ENCODE peak calls at places on chromosomes 4 and X, in eight cellular contexts. One of them, this sample, is unnamed.

GRCh38 chr4:3322059-3322550 is 29.3 kb downstream of the RGS12 start:
- DNase-seq in transverse colon: no peak
- DNase-seq in heart left ventricle: no peak
- DNase-seq in suprapubic skin: peak; percentile 62
- DNase-seq in K562: no peak
- DNase-seq in HCT116: no peak
- DNase-seq in IMR-90: peak; percentile 46
- DNase-seq in testis: no peak
- DNase-seq in this sample: no peak

GRCh38 chrX:30905325-30905724 is 16.3 kb upstream of the TAB3 start:
- DNase-seq in transverse colon: no peak
- DNase-seq in heart left ventricle: no peak
- DNase-seq in suprapubic skin: no peak
- DNase-seq in K562: no peak
- DNase-seq in HCT116: no peak
- DNase-seq in IMR-90: no peak
- DNase-seq in testis: no peak
- DNase-seq in this sample: no peak

GRCh38 chrX:84168574-84168973 is 19.4 kb downstream of the RPS6KA6 start:
- DNase-seq in transverse colon: no peak
- DNase-seq in heart left ventricle: no peak
- DNase-seq in suprapubic skin: no peak
- DNase-seq in K562: no peak
- DNase-seq in HCT116: no peak
- DNase-seq in IMR-90: peak; percentile 21
- DNase-seq in testis: no peak
- DNase-seq in this sample: no peak

GRCh38 chr4:155891058-155891457 is 12.4 kb upstream of the TDO2 start:
- DNase-seq in transverse colon: no peak
- DNase-seq in heart left ventricle: no peak
- DNase-seq in suprapubic skin: no peak
- DNase-seq in K562: no peak
- DNase-seq in HCT116: no peak
- DNase-seq in IMR-90: no peak
- DNase-seq in testis: no peak
- DNase-seq in this sample: no peak

GRCh38 chr4:135552131-135552530 is 1350.5 kb upstream of the PABPC4L start:
- DNase-seq in transverse colon: no peak
- DNase-seq in heart left ventricle: no peak
- DNase-seq in suprapubic skin: no peak
- DNase-seq in K562: no peak
- DNase-seq in HCT116: no peak
- DNase-seq in IMR-90: no peak
- DNase-seq in testis: no peak
- DNase-seq in this sample: no peak

GRCh38 chr4:130336585-130337217 is 1240.7 kb downstream of the C4orf33 start:
- DNase-seq in transverse colon: no peak
- DNase-seq in heart left ventricle: no peak
- DNase-seq in suprapubic skin: no peak
- DNase-seq in K562: no peak
- DNase-seq in HCT116: peak; percentile 26
- DNase-seq in IMR-90: peak; percentile 20
- DNase-seq in testis: no peak
- DNase-seq in this sample: no peak

GRCh38 chr4:141469392-141469791 is 167.0 kb upstream of the IL15 start:
- DNase-seq in transverse colon: no peak
- DNase-seq in heart left ventricle: no peak
- DNase-seq in suprapubic skin: no peak
- DNase-seq in K562: no peak
- DNase-seq in HCT116: no peak
- DNase-seq in IMR-90: peak; percentile 48
- DNase-seq in testis: no peak
- DNase-seq in this sample: no peak

GRCh38 chrX:120463241-120463640 is 5.9 kb downstream of the LAMP2 start:
- DNase-seq in transverse colon: no peak
- DNase-seq in heart left ventricle: no peak
- DNase-seq in suprapubic skin: no peak
- DNase-seq in K562: no peak
- DNase-seq in HCT116: no peak
- DNase-seq in IMR-90: peak; percentile 45
- DNase-seq in testis: no peak
- DNase-seq in this sample: peak; percentile 22

GRCh38 chr4:6200011-6200921 is at the start of gene JAKMIP1:
- DNase-seq in transverse colon: peak; percentile 82
- DNase-seq in heart left ventricle: peak; percentile 55
- DNase-seq in suprapubic skin: no peak
- DNase-seq in K562: peak; percentile 100
- DNase-seq in HCT116: no peak
- DNase-seq in IMR-90: peak; percentile 46
- DNase-seq in testis: peak; percentile 93
- DNase-seq in this sample: peak; percentile 74

GRCh38 chr4:5785806-5786680 is 75.0 kb downstream of the EVC start:
- DNase-seq in transverse colon: no peak
- DNase-seq in heart left ventricle: no peak
- DNase-seq in suprapubic skin: no peak
- DNase-seq in K562: no peak
- DNase-seq in HCT116: no peak
- DNase-seq in IMR-90: peak; percentile 92
- DNase-seq in testis: no peak
- DNase-seq in this sample: peak; percentile 1

GRCh38 chr4:147786031-147786430 is 54.1 kb downstream of the ARHGAP10 start:
- DNase-seq in transverse colon: no peak
- DNase-seq in heart left ventricle: no peak
- DNase-seq in suprapubic skin: no peak
- DNase-seq in K562: no peak
- DNase-seq in HCT116: no peak
- DNase-seq in IMR-90: no peak
- DNase-seq in testis: no peak
- DNase-seq in this sample: no peak

GRCh38 chrX:134158821-134159512 is 78.0 kb upstream of the CCDC160 start:
- DNase-seq in transverse colon: no peak
- DNase-seq in heart left ventricle: no peak
- DNase-seq in suprapubic skin: no peak
- DNase-seq in K562: no peak
- DNase-seq in HCT116: no peak
- DNase-seq in IMR-90: no peak
- DNase-seq in testis: no peak
- DNase-seq in this sample: no peak

GRCh38 chr4:74638001-74638400 is 156.3 kb downstream of the BTC start:
- DNase-seq in transverse colon: no peak
- DNase-seq in heart left ventricle: no peak
- DNase-seq in suprapubic skin: no peak
- DNase-seq in K562: no peak
- DNase-seq in HCT116: no peak
- DNase-seq in IMR-90: peak; percentile 13
- DNase-seq in testis: no peak
- DNase-seq in this sample: no peak

GRCh38 chrX:49172280-49172780 is 632 bp downstream of the PLP2 start:
- DNase-seq in transverse colon: peak; percentile 85
- DNase-seq in heart left ventricle: peak; percentile 71
- DNase-seq in suprapubic skin: peak; percentile 85
- DNase-seq in K562: peak; percentile 55
- DNase-seq in HCT116: no peak
- DNase-seq in IMR-90: peak; percentile 20
- DNase-seq in testis: peak; percentile 82
- DNase-seq in this sample: peak; percentile 58

GRCh38 chrX:14801136-14801535 is 71.7 kb downstream of the FANCB start:
- DNase-seq in transverse colon: no peak
- DNase-seq in heart left ventricle: no peak
- DNase-seq in suprapubic skin: no peak
- DNase-seq in K562: no peak
- DNase-seq in HCT116: no peak
- DNase-seq in IMR-90: peak; percentile 19
- DNase-seq in testis: no peak
- DNase-seq in this sample: no peak

GRCh38 chrX:69211701-69212100 is 46.4 kb upstream of the PJA1 start:
- DNase-seq in transverse colon: no peak
- DNase-seq in heart left ventricle: no peak
- DNase-seq in suprapubic skin: no peak
- DNase-seq in K562: no peak
- DNase-seq in HCT116: no peak
- DNase-seq in IMR-90: no peak
- DNase-seq in testis: no peak
- DNase-seq in this sample: no peak

GRCh38 chrX:150507251-150507856 is 61.1 kb upstream of the MTM1 start:
- DNase-seq in transverse colon: peak; percentile 32
- DNase-seq in heart left ventricle: peak; percentile 41
- DNase-seq in suprapubic skin: no peak
- DNase-seq in K562: no peak
- DNase-seq in HCT116: no peak
- DNase-seq in IMR-90: no peak
- DNase-seq in testis: no peak
- DNase-seq in this sample: no peak

GRCh38 chrX:153526040-153526439 is 8.6 kb downstream of the ATP2B3 start:
- DNase-seq in transverse colon: no peak
- DNase-seq in heart left ventricle: no peak
- DNase-seq in suprapubic skin: no peak
- DNase-seq in K562: peak; percentile 27
- DNase-seq in HCT116: no peak
- DNase-seq in IMR-90: no peak
- DNase-seq in testis: no peak
- DNase-seq in this sample: no peak

GRCh38 chrX:153773741-153774575 is 6.9 kb upstream of the SRPK3 start:
- DNase-seq in transverse colon: no peak
- DNase-seq in heart left ventricle: peak; percentile 16
- DNase-seq in suprapubic skin: no peak
- DNase-seq in K562: no peak
- DNase-seq in HCT116: no peak
- DNase-seq in IMR-90: no peak
- DNase-seq in testis: no peak
- DNase-seq in this sample: no peak

GRCh38 chrX:71058116-71058515 is 10.0 kb downstream of the SNX12 start:
- DNase-seq in transverse colon: no peak
- DNase-seq in heart left ventricle: no peak
- DNase-seq in suprapubic skin: no peak
- DNase-seq in K562: no peak
- DNase-seq in HCT116: no peak
- DNase-seq in IMR-90: no peak
- DNase-seq in testis: no peak
- DNase-seq in this sample: no peak

GRCh38 chrX:11259437-11259836 is 33.8 kb upstream of the AMELX start:
- DNase-seq in transverse colon: no peak
- DNase-seq in heart left ventricle: no peak
- DNase-seq in suprapubic skin: no peak
- DNase-seq in K562: no peak
- DNase-seq in HCT116: no peak
- DNase-seq in IMR-90: no peak
- DNase-seq in testis: no peak
- DNase-seq in this sample: no peak

GRCh38 chrX:11381464-11381863 is 88.3 kb downstream of the AMELX start:
- DNase-seq in transverse colon: peak; percentile 17
- DNase-seq in heart left ventricle: no peak
- DNase-seq in suprapubic skin: no peak
- DNase-seq in K562: peak; percentile 35
- DNase-seq in HCT116: peak; percentile 24
- DNase-seq in IMR-90: peak; percentile 63
- DNase-seq in testis: peak; percentile 60
- DNase-seq in this sample: peak; percentile 50

GRCh38 chr4:47032405-47033106 is 1.2 kb downstream of the GABRB1 start:
- DNase-seq in transverse colon: peak; percentile 32
- DNase-seq in heart left ventricle: peak; percentile 81
- DNase-seq in suprapubic skin: peak; percentile 49
- DNase-seq in K562: no peak
- DNase-seq in HCT116: no peak
- DNase-seq in IMR-90: peak; percentile 65
- DNase-seq in testis: peak; percentile 70
- DNase-seq in this sample: no peak

GRCh38 chr4:90127706-90128345 is 632 bp downstream of the CCSER1 start:
- DNase-seq in transverse colon: no peak
- DNase-seq in heart left ventricle: peak; percentile 28
- DNase-seq in suprapubic skin: no peak
- DNase-seq in K562: no peak
- DNase-seq in HCT116: no peak
- DNase-seq in IMR-90: no peak
- DNase-seq in testis: no peak
- DNase-seq in this sample: peak; percentile 22
- H3K27me3 ChIP-seq in transverse colon: no peaks in the 10 kb centered on the region
- H3K27me3 ChIP-seq in heart left ventricle: no peaks in the 10 kb centered on the region
- H3K27me3 ChIP-seq in suprapubic skin: peaks cover 2% of the 10 kb centered on the region
- H3K27me3 ChIP-seq in K562: no peaks in the 10 kb centered on the region
- H3K27me3 ChIP-seq in HCT116: no peaks in the 10 kb centered on the region
- H3K27me3 ChIP-seq in IMR-90: peaks cover 8% of the 10 kb centered on the region
- H3K27me3 ChIP-seq in testis: no peaks in the 10 kb centered on the region
- H3K27me3 ChIP-seq in this sample: no peaks in the 10 kb centered on the region

DNA sequence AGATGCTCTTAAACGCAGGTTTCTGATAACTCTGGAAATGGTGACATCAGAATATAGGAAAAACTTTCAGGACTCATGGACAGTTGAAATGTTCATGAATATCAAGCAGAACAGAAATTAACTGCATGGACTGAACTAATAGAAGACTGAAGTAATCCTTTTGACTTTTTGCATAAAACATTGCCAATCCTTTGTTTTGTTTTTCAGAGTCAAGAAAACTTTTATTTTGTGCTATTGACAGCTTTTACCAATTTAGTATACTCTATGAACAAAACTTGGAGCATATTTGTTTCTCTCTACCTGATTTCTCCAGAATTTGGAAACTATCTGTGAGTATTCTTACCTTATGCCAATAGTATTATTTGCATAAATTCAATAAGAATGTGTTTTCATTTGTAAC is 61.2 kb upstream of the HMX1 start:
- DNase-seq in transverse colon: no peak
- DNase-seq in heart left ventricle: no peak
- DNase-seq in suprapubic skin: no peak
- DNase-seq in K562: no peak
- DNase-seq in HCT116: no peak
- DNase-seq in IMR-90: no peak
- DNase-seq in testis: no peak
- DNase-seq in this sample: no peak
- TF ChIP-seq POLR2A in transverse colon: no peak
- TF ChIP-seq POLR2A in heart left ventricle: no peak
- TF ChIP-seq POLR2A in suprapubic skin: no peak
- TF ChIP-seq POLR2A in K562: no peak
- TF ChIP-seq POLR2A in HCT116: no peak
- TF ChIP-seq POLR2A in IMR-90: no peak
- TF ChIP-seq POLR2A in testis: no peak
- TF ChIP-seq POLR2A in this sample: no peak

GRCh38 chrX:18170910-18171309 is 49.8 kb downstream of the BEND2 start:
- DNase-seq in transverse colon: no peak
- DNase-seq in heart left ventricle: no peak
- DNase-seq in suprapubic skin: no peak
- DNase-seq in K562: no peak
- DNase-seq in HCT116: no peak
- DNase-seq in IMR-90: no peak
- DNase-seq in testis: no peak
- DNase-seq in this sample: no peak
- H3K27me3 ChIP-seq in transverse colon: no peaks in the 10 kb centered on the region
- H3K27me3 ChIP-seq in heart left ventricle: no peaks in the 10 kb centered on the region
- H3K27me3 ChIP-seq in suprapubic skin: no peaks in the 10 kb centered on the region
- H3K27me3 ChIP-seq in K562: no peaks in the 10 kb centered on the region
- H3K27me3 ChIP-seq in HCT116: peaks cover 7% of the 10 kb centered on the region
- H3K27me3 ChIP-seq in IMR-90: no peaks in the 10 kb centered on the region
- H3K27me3 ChIP-seq in testis: no peaks in the 10 kb centered on the region
- H3K27me3 ChIP-seq in this sample: no peaks in the 10 kb centered on the region

DNA sequence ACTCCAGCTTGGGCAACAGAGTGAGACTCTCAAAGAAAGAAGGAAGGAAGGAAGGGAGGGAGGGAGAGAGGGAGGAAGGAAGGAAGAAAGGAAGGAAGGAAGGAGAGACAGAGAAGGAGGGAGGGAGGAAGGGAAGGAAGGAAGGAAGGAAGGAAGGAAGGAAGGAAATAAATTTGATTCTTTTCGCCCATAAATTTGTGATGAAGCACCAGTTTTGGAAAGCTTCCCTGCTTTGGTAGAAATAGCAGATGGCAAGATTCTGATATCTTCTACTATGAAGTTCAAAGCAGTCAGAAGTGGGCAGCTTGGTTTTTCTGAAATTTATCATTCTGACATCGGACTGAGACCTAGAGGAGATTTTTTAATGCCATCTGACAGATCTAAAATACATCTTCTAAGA is 11.7 kb upstream of the GYG2 start:
- DNase-seq in transverse colon: no peak
- DNase-seq in heart left ventricle: no peak
- DNase-seq in suprapubic skin: no peak
- DNase-seq in K562: no peak
- DNase-seq in HCT116: no peak
- DNase-seq in IMR-90: no peak
- DNase-seq in testis: no peak
- DNase-seq in this sample: no peak
- TF ChIP-seq POLR2A in transverse colon: no peak
- TF ChIP-seq POLR2A in heart left ventricle: no peak
- TF ChIP-seq POLR2A in suprapubic skin: no peak
- TF ChIP-seq POLR2A in K562: no peak
- TF ChIP-seq POLR2A in HCT116: no peak
- TF ChIP-seq POLR2A in IMR-90: no peak
- TF ChIP-seq POLR2A in testis: no peak
- TF ChIP-seq POLR2A in this sample: no peak